ENCODE peak calls at places on chromosomes 6 and 20, in four cellular contexts. X is ureter, K is tibial artery, V is cardiac fibroblast. P is an unnamed sample.

GRCh38 chr6:35601331-35602132 is 87.2 kb downstream of the FKBP5 start:
- DNase-seq in X (peak; percentile 62), K (peak; percentile 88), V (peak; percentile 92), P (peak; percentile 45)

GRCh38 chr6:170405311-170405975 is 98.9 kb downstream of the FAM120B start:
- DNase-seq in X (no peak), K (no peak), V (peak; percentile 97), P (no peak)

GRCh38 chr20:46221271-46221670 is 87.0 kb downstream of the CDH22 start:
- DNase-seq in X (no peak), K (no peak), V (no peak), P (no peak)

GRCh38 chr6:95228636-95229035 is 348.7 kb upstream of the MANEA start:
- DNase-seq in X (no peak), K (no peak), V (no peak), P (no peak)

GRCh38 chr6:2861071-2861821 is 19.6 kb upstream of the SERPINB1 start:
- DNase-seq in X (no peak), K (no peak), V (no peak), P (no peak)

GRCh38 chr6:90168693-90169131 is 127.9 kb downstream of the BACH2 start:
- DNase-seq in X (no peak), K (no peak), V (peak; percentile 21), P (no peak)

GRCh38 chr20:37704955-37705354 is 11.1 kb downstream of the CTNNBL1 start:
- DNase-seq in X (no peak), K (no peak), V (no peak), P (no peak)

GRCh38 chr6:17385660-17386059 is 7.7 kb upstream of the CAP2 start:
- DNase-seq in X (no peak), K (no peak), V (peak; percentile 22), P (no peak)

GRCh38 chr20:45288376-45288775 is 18.3 kb upstream of the RBPJL start:
- DNase-seq in X (no peak), K (no peak), V (no peak), P (no peak)

GRCh38 chr6:2765896-2766766 is 938 bp downstream of the WRNIP1 start:
- DNase-seq in X (peak; percentile 58), K (peak; percentile 76), V (peak; percentile 35), P (no peak)

GRCh38 chr20:53804920-53805894 is 211.6 kb upstream of the ZNF217 start:
- DNase-seq in X (no peak), K (no peak), V (peak; percentile 18), P (no peak)

GRCh38 chr6:62803094-62803493 is 408.2 kb upstream of the FKBP1C start:
- DNase-seq in X (no peak), K (no peak), V (no peak), P (no peak)

GRCh38 chr6:112690497-112691202 is 343.5 kb downstream of the RFPL4B start:
- DNase-seq in X (no peak), K (no peak), V (peak; percentile 12), P (no peak)

GRCh38 chr20:50605136-50605535 is 86.2 kb downstream of the RIPOR3 start:
- DNase-seq in X (no peak), K (no peak), V (no peak), P (no peak)

GRCh38 chr20:1656844-1657243 is 735 bp downstream of the SIRPG start:
- DNase-seq in X (no peak), K (no peak), V (no peak), P (no peak)

GRCh38 chr6:168286116-168286515 is 33.5 kb downstream of the DACT2 start:
- DNase-seq in X (no peak), K (peak; percentile 45), V (no peak), P (no peak)

GRCh38 chr20:51750037-51750769 is 18.0 kb downstream of the ATP9A start:
- DNase-seq in X (peak; percentile 89), K (peak; percentile 95), V (peak; percentile 93), P (peak; percentile 94)

GRCh38 chr20:36462440-36463211 is 78.7 kb upstream of the MYL9 start:
- DNase-seq in X (peak; percentile 70), K (peak; percentile 93), V (peak; percentile 69), P (peak; percentile 67)

GRCh38 chr6:29005183-29005885 is at the start of gene ZNF311:
- DNase-seq in X (peak; percentile 65), K (peak; percentile 79), V (peak; percentile 80), P (no peak)

GRCh38 chr6:43246301-43247114 is 3.2 kb downstream of the TTBK1 start:
- DNase-seq in X (no peak), K (peak; percentile 76), V (no peak), P (peak; percentile 74)

GRCh38 chr6:53651149-53651763 is 14.3 kb downstream of the KLHL31 start:
- DNase-seq in X (peak; percentile 75), K (peak; percentile 69), V (peak; percentile 86), P (no peak)

GRCh38 chr6:42103753-42104094 is 38.7 kb downstream of the C6orf132 start:
- DNase-seq in X (no peak), K (no peak), V (no peak), P (no peak)

GRCh38 chr6:12866422-12867029 is 150.0 kb downstream of the PHACTR1 start:
- DNase-seq in X (no peak), K (no peak), V (no peak), P (no peak)

GRCh38 chr20:40524071-40524470 is 165.0 kb downstream of the MAFB start:
- DNase-seq in X (no peak), K (no peak), V (peak; percentile 22), P (no peak)

GRCh38 chr6:2915150-2915549 is 12.0 kb upstream of the SERPINB9 start:
- DNase-seq in X (no peak), K (no peak), V (no peak), P (no peak)

GRCh38 chr20:11108102-11108842 is 434.5 kb upstream of the JAG1 start:
- DNase-seq in X (no peak), K (no peak), V (peak; percentile 64), P (no peak)

GRCh38 chr6:67766061-67766460 is 869.0 kb upstream of the ADGRB3 start:
- DNase-seq in X (no peak), K (no peak), V (peak; percentile 74), P (no peak)

GRCh38 chr20:38867062-38867359 is 59.2 kb upstream of the FAM83D start:
- DNase-seq in X (no peak), K (no peak), V (no peak), P (no peak)

GRCh38 chr20:53993310-53993709 is 77.1 kb downstream of the BCAS1 start:
- DNase-seq in X (no peak), K (no peak), V (no peak), P (no peak)

GRCh38 chr6:145704153-145704781 is 31.1 kb downstream of the EPM2A start:
- DNase-seq in X (no peak), K (no peak), V (peak; percentile 66), P (no peak)

GRCh38 chr20:18738055-18738454 is 75.5 kb upstream of the SCP2D1 start:
- DNase-seq in X (no peak), K (no peak), V (peak; percentile 20), P (no peak)

GRCh38 chr6:127547215-127547614 is 28.1 kb upstream of the MTCL3 start:
- DNase-seq in X (no peak), K (no peak), V (peak; percentile 32), P (no peak)

GRCh38 chr6:19999319-20000191 is 162.4 kb downstream of the ID4 start:
- DNase-seq in X (no peak), K (no peak), V (peak; percentile 28), P (no peak)

GRCh38 chr20:17530716-17531536 is at the start of gene BFSP1:
- DNase-seq in X (peak; percentile 50), K (peak; percentile 79), V (peak; percentile 53), P (peak; percentile 73)

GRCh38 chr6:25179051-25179778 is 100.0 kb upstream of the CARMIL1 start:
- DNase-seq in X (no peak), K (no peak), V (peak; percentile 78), P (no peak)

GRCh38 chr6:120137492-120137891 is 787.9 kb upstream of the MAN1A1 start:
- DNase-seq in X (no peak), K (no peak), V (no peak), P (no peak)

GRCh38 chr20:32483351-32484220 is 101.5 kb downstream of the NOL4L start:
- DNase-seq in X (peak; percentile 75), K (no peak), V (peak; percentile 73), P (no peak)

GRCh38 chr20:1941226-1941625 is 46.0 kb downstream of the SIRPA start:
- DNase-seq in X (no peak), K (no peak), V (peak; percentile 34), P (no peak)